ENCODE peak calls at places on chromosomes 7 and 10, in six cellular contexts. M is psoas muscle, O is fibroblast of pulmonary artery, A is lower lobe of right lung, P is neural progenitor cell, G is AG04449. Q is an unnamed sample.

GRCh38 chr7:35528381-35528977 is 166.5 kb downstream of the HERPUD2 start:
- DNase-seq in M (no peak), O (no peak), A (no peak), P (no peak), G (no peak), Q (no peak)

GRCh38 chr10:110151467-110151866 is 55.9 kb upstream of the MXI1 start:
- DNase-seq in M (no peak), O (no peak), A (peak; percentile 60), P (peak; percentile 47), G (no peak), Q (no peak)

GRCh38 chr7:139718859-139719258 is 58.9 kb downstream of the HIPK2 start:
- DNase-seq in M (no peak), O (no peak), A (no peak), P (no peak), G (no peak), Q (no peak)

GRCh38 chr10:131970946-131971345 is 10.8 kb downstream of the BNIP3 start:
- DNase-seq in M (no peak), O (no peak), A (no peak), P (no peak), G (no peak), Q (no peak)

GRCh38 chr7:14839307-14839706 is 63.2 kb downstream of the DGKB start:
- DNase-seq in M (no peak), O (no peak), A (no peak), P (no peak), G (no peak), Q (no peak)

GRCh38 chr10:119413738-119414611 is 128.5 kb downstream of the RGS10 start:
- DNase-seq in M (no peak), O (peak; percentile 28), A (no peak), P (no peak), G (peak; percentile 70), Q (no peak)

GRCh38 chr10:132392811-132393694 is 3.9 kb upstream of the PWWP2B start:
- DNase-seq in M (peak; percentile 17), O (no peak), A (no peak), P (no peak), G (no peak), Q (no peak)

GRCh38 chr10:80462986-80463741 is 9.1 kb downstream of the TSPAN14 start:
- DNase-seq in M (no peak), O (no peak), A (no peak), P (no peak), G (no peak), Q (no peak)

GRCh38 chr10:115857856-115858255 is 415.1 kb downstream of the GFRA1 start:
- DNase-seq in M (no peak), O (peak; percentile 13), A (no peak), P (no peak), G (no peak), Q (no peak)

GRCh38 chr10:102935510-102935909 is 17.4 kb downstream of the CNNM2 start:
- DNase-seq in M (no peak), O (no peak), A (no peak), P (no peak), G (no peak), Q (no peak)

GRCh38 chr10:27446091-27446918 is 57.8 kb upstream of the RAB18 start:
- DNase-seq in M (no peak), O (peak; percentile 57), A (no peak), P (peak; percentile 34), G (peak; percentile 16), Q (no peak)

GRCh38 chr10:69333205-69333604 is 54.9 kb downstream of the HK1 start:
- DNase-seq in M (no peak), O (peak; percentile 56), A (peak; percentile 72), P (peak; percentile 72), G (no peak), Q (peak; percentile 48)

GRCh38 chr10:124012583-124012982 is 80.8 kb downstream of the CHST15 start:
- DNase-seq in M (no peak), O (no peak), A (no peak), P (no peak), G (no peak), Q (no peak)

GRCh38 chr10:109765838-109766237 is 157.5 kb downstream of the XPNPEP1 start:
- DNase-seq in M (no peak), O (no peak), A (no peak), P (no peak), G (no peak), Q (no peak)

GRCh38 chr7:30863694-30864011 is 48.0 kb upstream of the AQP1 start:
- DNase-seq in M (no peak), O (peak; percentile 37), A (no peak), P (no peak), G (no peak), Q (no peak)

GRCh38 chr10:88866454-88866853 is 13.6 kb upstream of the STAMBPL1 start:
- DNase-seq in M (no peak), O (no peak), A (no peak), P (no peak), G (no peak), Q (no peak)

GRCh38 chr10:88870101-88870500 is 9.9 kb upstream of the STAMBPL1 start:
- DNase-seq in M (no peak), O (no peak), A (no peak), P (no peak), G (no peak), Q (no peak)

DNA sequence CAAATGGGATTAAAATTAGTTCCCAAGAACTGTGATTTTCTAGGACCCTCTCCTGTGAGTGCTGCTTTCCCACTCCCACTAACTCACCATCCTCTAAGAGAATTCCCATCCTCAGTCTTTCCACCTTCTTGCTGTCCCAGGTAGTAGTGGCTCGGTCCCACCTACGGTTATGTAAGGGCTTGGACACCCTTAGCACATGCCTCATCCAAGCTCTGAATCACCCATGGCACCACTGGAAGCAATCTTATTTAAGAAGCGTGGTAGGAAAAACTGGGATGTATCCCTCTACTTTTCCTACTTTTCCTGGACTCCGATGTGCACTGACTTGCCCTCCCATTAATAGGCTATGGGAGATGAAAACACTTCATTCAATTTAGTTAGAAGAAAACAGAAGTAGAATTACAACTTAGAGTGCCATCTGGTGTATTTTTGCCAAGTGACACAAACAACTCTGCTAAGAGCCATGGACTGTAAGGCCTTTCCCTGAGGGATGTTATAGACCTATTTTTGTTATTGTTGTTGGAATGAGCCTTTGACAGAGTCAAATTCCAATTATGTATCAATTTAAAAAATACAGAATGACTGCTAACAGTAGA is 13.7 kb upstream of the ANKRD22 start:
- DNase-seq in M (no peak), O (peak; percentile 45), A (no peak), P (no peak), G (no peak), Q (no peak)
- TF ChIP-seq CTCF in M (no peak), O (peak; percentile 20), A (no peak), P (peak; percentile 3), G (no peak), Q (no peak)

GRCh38 chr10:71395621-71396020 is 1.1 kb upstream of the CDH23 start:
- DNase-seq in M (no peak), O (no peak), A (no peak), P (no peak), G (no peak), Q (no peak)
- TF ChIP-seq CTCF in M (no peak), O (peak; percentile 4), A (no peak), P (peak; percentile 29), G (no peak), Q (no peak)

DNA sequence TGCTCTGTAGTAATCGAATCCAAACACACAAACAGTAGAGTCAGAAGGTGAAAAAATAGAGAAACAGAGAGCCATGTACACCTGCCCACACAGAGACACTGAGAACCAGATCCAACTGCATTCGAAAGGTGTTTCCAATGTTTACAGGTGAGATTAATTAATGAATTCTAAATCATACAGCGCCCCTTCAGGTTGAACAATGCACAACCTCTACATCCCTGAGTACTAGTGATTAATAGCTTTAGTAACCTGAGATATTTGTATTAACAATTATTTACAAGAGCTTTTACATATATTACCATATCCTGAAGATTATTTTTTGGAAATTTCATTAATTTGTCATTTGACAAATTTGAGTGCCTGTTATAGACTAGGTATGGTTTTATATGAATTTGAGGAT is 7.6 kb upstream of the MRC1 start:
- DNase-seq in M (no peak), O (no peak), A (no peak), P (no peak), G (no peak), Q (no peak)
- TF ChIP-seq CTCF in M (no peak), O (no peak), A (peak; percentile 7), P (peak; percentile 47), G (no peak), Q (peak; percentile 25)

GRCh38 chr7:121329460-121330052 is 756 bp downstream of the WNT16 start:
- DNase-seq in M (no peak), O (no peak), A (peak; percentile 40), P (peak; percentile 79), G (no peak), Q (no peak)
- TF ChIP-seq CTCF in M (no peak), O (no peak), A (no peak), P (peak; percentile 33), G (peak; percentile 4), Q (no peak)

DNA sequence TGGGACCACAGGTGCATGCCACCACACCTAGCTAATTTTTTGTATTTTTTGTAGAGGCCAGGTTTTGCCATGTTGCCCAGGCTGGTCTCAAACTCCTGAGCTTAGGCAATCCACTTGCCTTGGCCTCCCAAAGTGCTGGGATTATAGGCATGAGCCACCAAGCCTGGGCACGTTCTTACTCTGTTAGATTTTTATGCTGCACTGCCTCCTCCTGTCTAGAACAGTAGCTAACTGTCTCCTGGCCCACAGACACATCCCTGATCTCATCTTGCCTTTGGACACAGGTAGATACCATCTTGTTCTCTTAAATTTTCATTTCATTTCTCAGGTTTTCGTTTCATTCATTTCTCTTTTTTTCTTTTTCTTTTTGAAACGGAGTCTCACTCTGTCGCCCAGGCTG is 41.1 kb downstream of the BLVRA start:
- DNase-seq in M (no peak), O (peak; percentile 5), A (no peak), P (no peak), G (no peak), Q (no peak)
- TF ChIP-seq CTCF in M (no peak), O (no peak), A (no peak), P (no peak), G (no peak), Q (no peak)

DNA sequence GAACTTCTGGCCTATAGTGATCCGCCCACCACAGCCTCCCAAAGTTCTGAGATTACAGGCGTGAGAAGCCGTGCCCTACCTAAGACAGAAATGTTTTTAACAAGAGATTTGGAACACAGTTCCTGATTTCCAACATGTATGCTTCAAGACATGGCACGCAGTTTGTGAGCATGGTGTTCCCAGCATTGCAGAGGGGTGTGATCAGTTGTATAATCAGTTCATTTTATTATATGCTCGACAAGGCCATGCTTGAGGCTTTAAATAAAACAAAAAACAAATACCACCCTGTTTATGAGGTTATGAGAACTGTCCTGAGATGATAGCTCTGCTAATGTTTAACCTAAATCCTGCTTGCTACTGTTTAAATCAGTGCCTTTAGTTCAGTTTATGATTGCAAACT is 60.2 kb downstream of the TASOR2 start:
- DNase-seq in M (no peak), O (no peak), A (no peak), P (no peak), G (no peak), Q (no peak)
- TF ChIP-seq CTCF in M (no peak), O (no peak), A (no peak), P (no peak), G (no peak), Q (no peak)

GRCh38 chr10:13707156-13707881 is 120.6 kb downstream of the PRPF18 start:
- DNase-seq in M (peak; percentile 81), O (peak; percentile 97), A (peak; percentile 58), P (peak; percentile 88), G (no peak), Q (peak; percentile 48)
- TF ChIP-seq CTCF in M (no peak), O (no peak), A (no peak), P (peak; percentile 7), G (no peak), Q (no peak)